ENCODE peak calls at places on chromosomes 2 and 18, in five cellular contexts. V, A, Q, I and R are unnamed samples.

GRCh38 chr2:28276076-28276618 is 116.5 kb upstream of the FOSL2 start:
- DNase-seq in V (peak), A (no peak), Q (peak), I (no peak), R (no peak)

GRCh38 chr18:3983351-3983969 is 471.6 kb downstream of the DLGAP1 start:
- DNase-seq in V (peak), A (no peak), Q (peak), I (no peak), R (no peak)

GRCh38 chr18:49944681-49945080 is 131.3 kb upstream of the ACAA2 start:
- DNase-seq in V (no peak), A (no peak), Q (no peak), I (no peak), R (no peak)

GRCh38 chr18:65938592-65939372 is 188.0 kb downstream of the CDH7 start:
- DNase-seq in V (peak), A (no peak), Q (no peak), I (no peak), R (no peak)

GRCh38 chr2:162974771-162975170 is 136.2 kb upstream of the KCNH7 start:
- DNase-seq in V (no peak), A (no peak), Q (no peak), I (no peak), R (no peak)

GRCh38 chr18:77170850-77171410 is 38.3 kb upstream of the MBP start:
- DNase-seq in V (no peak), A (no peak), Q (no peak), I (no peak), R (no peak)

GRCh38 chr2:217289909-217290283 is 430.0 kb upstream of the TNP1 start:
- DNase-seq in V (no peak), A (no peak), Q (no peak), I (no peak), R (no peak)

GRCh38 chr2:17752892-17753802 is 463 bp downstream of the SMC6 start:
- DNase-seq in V (peak), A (peak), Q (no peak), I (peak), R (peak)

GRCh38 chr2:30165050-30165520 is 18.3 kb downstream of the YPEL5 start:
- DNase-seq in V (peak), A (no peak), Q (peak), I (peak), R (no peak)

GRCh38 chr2:191756753-191757152 is 78.8 kb downstream of the NABP1 start:
- DNase-seq in V (no peak), A (no peak), Q (no peak), I (no peak), R (no peak)

GRCh38 chr2:89797320-89798038 is 1106.0 kb downstream of the RPIA start:
- DNase-seq in V (no peak), A (no peak), Q (no peak), I (no peak), R (no peak)

GRCh38 chr2:118292991-118293390 is 204.7 kb downstream of the INSIG2 start:
- DNase-seq in V (peak), A (no peak), Q (no peak), I (no peak), R (no peak)

GRCh38 chr2:224894356-224894755 is 147.9 kb downstream of the DOCK10 start:
- DNase-seq in V (no peak), A (no peak), Q (no peak), I (no peak), R (no peak)

GRCh38 chr2:134460583-134460998 is 206.7 kb downstream of the MGAT5 start:
- DNase-seq in V (peak), A (peak), Q (peak), I (peak), R (no peak)

GRCh38 chr2:204885747-204886146 is 340.5 kb downstream of the PARD3B start:
- DNase-seq in V (no peak), A (no peak), Q (no peak), I (no peak), R (no peak)
- TF ChIP-seq CTCF in V (peak), A (no peak), Q (no peak), I (peak), R (peak)

DNA sequence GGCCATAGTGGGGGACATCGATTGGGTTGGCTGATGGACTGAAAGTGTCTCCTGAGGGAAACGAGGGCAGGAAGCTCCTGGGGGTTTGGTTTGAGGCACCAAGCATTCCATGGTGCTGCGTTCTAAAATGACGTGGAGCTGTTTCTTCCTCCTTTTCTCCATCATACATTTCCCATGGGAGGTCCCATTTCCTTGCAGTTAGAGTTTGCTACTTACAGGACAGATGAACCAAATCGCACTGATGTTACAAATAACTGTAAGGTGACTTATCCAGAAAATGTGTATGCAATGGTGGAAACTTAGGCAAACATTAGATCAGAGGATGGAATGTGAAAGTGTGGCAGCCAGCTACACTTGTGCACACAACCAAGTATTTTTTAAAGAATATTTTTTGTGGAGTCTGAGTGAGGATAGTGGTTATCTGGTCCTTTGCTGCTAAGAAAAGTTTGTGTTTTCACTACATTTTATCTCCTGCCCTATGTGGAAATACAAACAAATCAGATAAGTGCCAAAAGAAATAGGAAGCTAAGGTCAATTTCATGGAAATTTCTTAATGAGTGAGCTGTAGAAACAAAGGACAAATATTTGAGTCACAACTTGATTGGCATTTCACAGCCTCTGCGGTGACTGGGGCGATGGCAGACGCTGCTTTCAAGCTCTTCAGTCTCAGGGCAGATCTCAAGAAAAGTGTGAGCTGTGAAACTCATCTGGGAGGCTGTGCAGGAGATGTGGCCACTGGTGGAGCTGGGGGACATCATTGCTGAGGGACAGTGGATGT is 256.2 kb downstream of the TSN start:
- DNase-seq in V (no peak), A (peak), Q (no peak), I (no peak), R (no peak)
- TF ChIP-seq CTCF in V (no peak), A (no peak), Q (no peak), I (no peak), R (no peak)

DNA sequence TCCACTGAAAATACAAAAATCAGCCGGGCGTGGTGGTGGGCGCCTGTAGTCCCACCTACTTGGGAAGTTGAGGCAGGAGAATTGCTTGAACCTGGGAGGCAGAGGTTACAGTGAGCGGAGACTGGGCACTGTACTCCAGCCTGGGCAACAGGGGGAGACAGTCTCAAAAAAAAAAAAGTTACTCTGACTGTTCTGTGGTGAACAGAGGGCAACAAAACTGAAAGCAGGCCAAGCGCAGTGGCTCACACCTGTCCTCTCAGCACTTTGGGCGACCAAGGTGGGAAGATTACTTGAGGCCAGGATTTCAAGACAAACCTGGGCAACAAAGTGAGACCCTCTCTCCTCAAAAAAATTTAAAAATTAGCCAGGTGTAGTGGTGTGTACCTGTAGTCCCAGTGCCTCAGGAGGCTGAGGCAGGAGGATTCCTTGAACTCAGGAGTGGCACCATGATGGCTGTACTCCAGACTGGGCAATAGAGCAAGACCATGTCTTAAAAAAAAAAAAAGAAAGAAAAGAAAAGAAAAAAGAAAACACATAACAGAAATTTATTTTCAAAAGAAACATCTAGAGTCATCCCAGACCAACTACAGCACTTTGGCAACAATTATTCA is 13.6 kb upstream of the RTN4 start:
- DNase-seq in V (no peak), A (no peak), Q (no peak), I (no peak), R (no peak)
- TF ChIP-seq CTCF in V (peak), A (no peak), Q (no peak), I (no peak), R (peak)

DNA sequence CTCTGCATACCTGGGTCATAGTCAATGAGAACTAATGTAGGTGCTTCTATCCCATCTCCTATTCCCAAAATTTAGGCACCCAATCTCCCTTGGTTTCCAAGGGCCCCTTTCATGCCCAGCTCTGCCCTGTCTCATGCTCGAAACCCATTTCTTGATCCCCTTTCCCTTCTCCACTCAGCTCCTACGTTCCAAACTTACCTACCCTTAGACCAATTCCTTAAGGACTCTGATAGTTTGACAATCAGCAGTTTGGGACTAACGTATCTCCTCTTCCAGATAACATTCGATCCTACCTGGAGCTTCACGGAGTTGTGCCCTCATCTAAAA is 141.4 kb upstream of the LGALSL start:
- DNase-seq in V (no peak), A (no peak), Q (no peak), I (no peak), R (no peak)
- TF ChIP-seq CTCF in V (no peak), A (no peak), Q (no peak), I (peak), R (peak)

GRCh38 chr2:44718431-44718830 is 223.1 kb upstream of the SIX3 start:
- DNase-seq in V (no peak), A (no peak), Q (no peak), I (no peak), R (no peak)

GRCh38 chr2:44716131-44716530 is 225.4 kb upstream of the SIX3 start:
- DNase-seq in V (no peak), A (no peak), Q (no peak), I (no peak), R (no peak)

GRCh38 chr2:44715671-44716077 is 225.8 kb upstream of the SIX3 start:
- DNase-seq in V (peak), A (no peak), Q (no peak), I (no peak), R (no peak)

GRCh38 chr2:44722002-44722625 is 219.4 kb upstream of the SIX3 start:
- DNase-seq in V (no peak), A (no peak), Q (no peak), I (no peak), R (no peak)

GRCh38 chr2:44719564-44719963 is 221.9 kb upstream of the SIX3 start:
- DNase-seq in V (no peak), A (no peak), Q (no peak), I (no peak), R (no peak)
- TF ChIP-seq CTCF in V (no peak), A (no peak), Q (no peak), I (no peak), R (no peak)

GRCh38 chr2:105377871-105378270 is 21.0 kb downstream of the FHL2 start:
- DNase-seq in V (no peak), A (no peak), Q (no peak), I (no peak), R (no peak)
- TF ChIP-seq CTCF in V (no peak), A (no peak), Q (no peak), I (peak), R (peak)

DNA sequence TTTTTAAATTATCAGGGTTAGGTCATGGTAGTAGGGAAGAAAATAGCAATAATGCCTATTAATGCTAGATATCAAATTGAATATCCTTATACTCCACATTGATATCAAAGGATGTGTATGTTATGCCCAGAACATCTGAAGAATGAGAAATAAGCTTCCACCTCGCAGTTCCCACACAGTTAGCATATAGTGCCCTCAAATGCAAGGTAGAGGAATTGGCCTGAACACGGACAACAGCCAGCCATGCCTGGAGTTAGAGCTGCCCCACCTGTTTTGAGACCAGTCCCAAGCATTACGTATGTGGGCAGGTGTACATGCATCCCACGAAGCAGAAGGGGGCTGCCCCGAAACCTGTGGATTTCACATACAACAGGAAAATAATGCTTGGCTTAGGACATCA is 79.6 kb downstream of the SUMO1 start:
- DNase-seq in V (peak), A (no peak), Q (no peak), I (no peak), R (no peak)
- TF ChIP-seq CTCF in V (peak), A (peak), Q (peak), I (peak), R (peak)

DNA sequence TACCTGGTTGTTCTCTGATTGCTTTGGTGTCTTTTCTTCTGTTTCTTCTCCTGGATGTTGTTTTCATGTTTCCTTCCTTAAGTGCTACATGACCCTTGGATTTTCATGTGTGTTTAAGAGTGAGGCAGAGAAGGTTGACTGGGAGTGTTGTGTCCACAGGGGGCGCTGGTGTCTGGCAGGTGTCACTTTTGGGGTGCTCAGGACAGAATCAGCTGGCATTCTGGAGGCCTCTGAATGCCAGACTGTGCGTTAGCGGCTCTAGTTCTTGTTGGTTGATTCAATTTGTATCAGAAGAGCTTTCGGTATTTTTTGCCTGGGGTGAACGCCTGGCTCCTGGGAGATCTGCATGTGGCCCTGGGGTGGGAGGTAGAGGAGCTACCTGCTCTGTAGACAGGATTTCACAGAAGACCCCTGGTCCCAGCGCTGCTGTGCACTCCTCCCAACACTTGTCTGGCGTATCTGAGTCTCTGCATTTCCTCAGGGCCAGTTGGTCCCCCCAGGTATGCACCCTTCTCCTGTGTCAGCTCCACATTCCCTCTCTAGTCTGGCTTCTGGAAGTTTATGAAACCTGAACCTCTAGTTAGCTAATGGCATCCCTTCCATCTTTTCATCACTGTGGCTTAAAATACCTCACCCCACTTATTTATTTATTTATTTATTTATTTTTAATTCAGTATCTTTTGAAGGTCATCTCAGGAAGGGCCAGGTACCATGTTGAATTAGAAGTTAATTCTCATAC is 1.1 kb downstream of the GREB1 start:
- DNase-seq in V (no peak), A (no peak), Q (no peak), I (no peak), R (no peak)
- TF ChIP-seq CTCF in V (peak), A (no peak), Q (peak), I (peak), R (peak)

GRCh38 chr2:73983322-73984202 is 1.1 kb upstream of the TET3 start:
- DNase-seq in V (no peak), A (peak), Q (no peak), I (peak), R (no peak)
- TF ChIP-seq CTCF in V (no peak), A (no peak), Q (no peak), I (peak), R (no peak)

GRCh38 chr2:222290371-222290690 is 8.5 kb downstream of the PAX3 start:
- DNase-seq in V (no peak), A (no peak), Q (no peak), I (no peak), R (no peak)

GRCh38 chr2:222289280-222290250 is 9.2 kb downstream of the PAX3 start:
- DNase-seq in V (no peak), A (no peak), Q (no peak), I (no peak), R (no peak)

GRCh38 chr2:222291485-222291841 is 7.3 kb downstream of the PAX3 start:
- DNase-seq in V (no peak), A (no peak), Q (no peak), I (no peak), R (no peak)

GRCh38 chr2:222292113-222292737 is 6.6 kb downstream of the PAX3 start:
- DNase-seq in V (peak), A (no peak), Q (no peak), I (no peak), R (no peak)

GRCh38 chr2:222290691-222291484 is 7.9 kb downstream of the PAX3 start:
- DNase-seq in V (peak), A (no peak), Q (no peak), I (no peak), R (no peak)
- TF ChIP-seq CTCF in V (peak), A (no peak), Q (no peak), I (no peak), R (peak)